ENCODE peak calls at places on chromosomes 3 and 15, in seven cellular contexts. One of them, this sample, is unnamed.

GRCh38 chr15:92322566-92323355 is 70.9 kb upstream of the ST8SIA2 start:
- DNase-seq in stimulated activated CD8-positive, alpha-beta memory T cell treated with anti-CD3 and anti-CD28 coated beads, Interleukin-15, amount 100 ng/mL, for 24 hours: no peak
- DNase-seq in hepatocyte: no peak
- DNase-seq in HT-29: no peak
- DNase-seq in right cardiac atrium: peak; percentile 49
- DNase-seq in nephron progenitor cell: no peak
- DNase-seq in stimulated activated naive B cell treated with anti-CD40 and anti-IgM and Interleukin-4, amounts not matched to agents 10 μg/mL and 1 μg/mL and 100 μg/mL, for 72 hours: no peak
- DNase-seq in this sample: no peak

GRCh38 chr3:179528786-179529185 is 33.9 kb upstream of the ACTL6A start:
- DNase-seq in hepatocyte: no peak
- DNase-seq in HT-29: no peak
- DNase-seq in stimulated activated naive B cell treated with anti-CD40 and anti-IgM and Interleukin-4, amounts not matched to agents 10 μg/mL and 1 μg/mL and 100 μg/mL, for 72 hours: no peak
- DNase-seq in nephron progenitor cell: no peak
- DNase-seq in stimulated activated CD8-positive, alpha-beta memory T cell treated with anti-CD3 and anti-CD28 coated beads, Interleukin-15, amount 100 ng/mL, for 24 hours: no peak
- DNase-seq in right cardiac atrium: no peak
- DNase-seq in this sample: no peak

GRCh38 chr15:70217246-70218160 is 119.8 kb upstream of the TLE3 start:
- DNase-seq in stimulated activated naive B cell treated with anti-CD40 and anti-IgM and Interleukin-4, amounts not matched to agents 10 μg/mL and 1 μg/mL and 100 μg/mL, for 72 hours: no peak
- DNase-seq in stimulated activated CD8-positive, alpha-beta memory T cell treated with anti-CD3 and anti-CD28 coated beads, Interleukin-15, amount 100 ng/mL, for 24 hours: no peak
- DNase-seq in nephron progenitor cell: no peak
- DNase-seq in HT-29: no peak
- DNase-seq in hepatocyte: no peak
- DNase-seq in right cardiac atrium: no peak
- DNase-seq in this sample: no peak

GRCh38 chr3:123739754-123740153 is 144.4 kb downstream of the MYLK start:
- DNase-seq in HT-29: no peak
- DNase-seq in stimulated activated CD8-positive, alpha-beta memory T cell treated with anti-CD3 and anti-CD28 coated beads, Interleukin-15, amount 100 ng/mL, for 24 hours: no peak
- DNase-seq in nephron progenitor cell: no peak
- DNase-seq in hepatocyte: no peak
- DNase-seq in stimulated activated naive B cell treated with anti-CD40 and anti-IgM and Interleukin-4, amounts not matched to agents 10 μg/mL and 1 μg/mL and 100 μg/mL, for 72 hours: no peak
- DNase-seq in right cardiac atrium: no peak
- DNase-seq in this sample: no peak

GRCh38 chr3:143581972-143582722 is 266.1 kb downstream of the SLC9A9 start:
- DNase-seq in stimulated activated naive B cell treated with anti-CD40 and anti-IgM and Interleukin-4, amounts not matched to agents 10 μg/mL and 1 μg/mL and 100 μg/mL, for 72 hours: no peak
- DNase-seq in HT-29: no peak
- DNase-seq in nephron progenitor cell: no peak
- DNase-seq in right cardiac atrium: no peak
- DNase-seq in hepatocyte: no peak
- DNase-seq in stimulated activated CD8-positive, alpha-beta memory T cell treated with anti-CD3 and anti-CD28 coated beads, Interleukin-15, amount 100 ng/mL, for 24 hours: no peak
- DNase-seq in this sample: no peak

GRCh38 chr15:67025719-67026118 is 39.7 kb upstream of the SMAD3 start:
- DNase-seq in hepatocyte: no peak
- DNase-seq in nephron progenitor cell: no peak
- DNase-seq in stimulated activated naive B cell treated with anti-CD40 and anti-IgM and Interleukin-4, amounts not matched to agents 10 μg/mL and 1 μg/mL and 100 μg/mL, for 72 hours: no peak
- DNase-seq in HT-29: peak; percentile 51
- DNase-seq in right cardiac atrium: peak; percentile 83
- DNase-seq in stimulated activated CD8-positive, alpha-beta memory T cell treated with anti-CD3 and anti-CD28 coated beads, Interleukin-15, amount 100 ng/mL, for 24 hours: no peak
- DNase-seq in this sample: peak; percentile 44

GRCh38 chr3:78221300-78221699 is 1181.4 kb downstream of the ROBO2 start:
- DNase-seq in HT-29: no peak
- DNase-seq in right cardiac atrium: no peak
- DNase-seq in stimulated activated CD8-positive, alpha-beta memory T cell treated with anti-CD3 and anti-CD28 coated beads, Interleukin-15, amount 100 ng/mL, for 24 hours: no peak
- DNase-seq in hepatocyte: no peak
- DNase-seq in stimulated activated naive B cell treated with anti-CD40 and anti-IgM and Interleukin-4, amounts not matched to agents 10 μg/mL and 1 μg/mL and 100 μg/mL, for 72 hours: no peak
- DNase-seq in nephron progenitor cell: no peak
- DNase-seq in this sample: no peak

GRCh38 chr3:38438421-38438820 is 15.3 kb upstream of the ACVR2B start:
- DNase-seq in stimulated activated CD8-positive, alpha-beta memory T cell treated with anti-CD3 and anti-CD28 coated beads, Interleukin-15, amount 100 ng/mL, for 24 hours: no peak
- DNase-seq in right cardiac atrium: no peak
- DNase-seq in stimulated activated naive B cell treated with anti-CD40 and anti-IgM and Interleukin-4, amounts not matched to agents 10 μg/mL and 1 μg/mL and 100 μg/mL, for 72 hours: no peak
- DNase-seq in nephron progenitor cell: no peak
- DNase-seq in hepatocyte: no peak
- DNase-seq in HT-29: no peak
- DNase-seq in this sample: no peak

GRCh38 chr15:93566777-93567176 is 477.8 kb upstream of the RGMA start:
- DNase-seq in HT-29: peak; percentile 8
- DNase-seq in right cardiac atrium: no peak
- DNase-seq in stimulated activated naive B cell treated with anti-CD40 and anti-IgM and Interleukin-4, amounts not matched to agents 10 μg/mL and 1 μg/mL and 100 μg/mL, for 72 hours: no peak
- DNase-seq in hepatocyte: peak; percentile 17
- DNase-seq in nephron progenitor cell: no peak
- DNase-seq in stimulated activated CD8-positive, alpha-beta memory T cell treated with anti-CD3 and anti-CD28 coated beads, Interleukin-15, amount 100 ng/mL, for 24 hours: no peak
- DNase-seq in this sample: no peak

GRCh38 chr15:40306908-40307307 is 827 bp downstream of the PLCB2 start:
- DNase-seq in nephron progenitor cell: no peak
- DNase-seq in stimulated activated naive B cell treated with anti-CD40 and anti-IgM and Interleukin-4, amounts not matched to agents 10 μg/mL and 1 μg/mL and 100 μg/mL, for 72 hours: no peak
- DNase-seq in stimulated activated CD8-positive, alpha-beta memory T cell treated with anti-CD3 and anti-CD28 coated beads, Interleukin-15, amount 100 ng/mL, for 24 hours: no peak
- DNase-seq in HT-29: no peak
- DNase-seq in right cardiac atrium: peak; percentile 42
- DNase-seq in hepatocyte: no peak
- DNase-seq in this sample: no peak

GRCh38 chr15:55917881-55918296 is 75.5 kb downstream of the NEDD4 start:
- DNase-seq in HT-29: peak; percentile 87
- DNase-seq in stimulated activated CD8-positive, alpha-beta memory T cell treated with anti-CD3 and anti-CD28 coated beads, Interleukin-15, amount 100 ng/mL, for 24 hours: no peak
- DNase-seq in right cardiac atrium: no peak
- DNase-seq in nephron progenitor cell: no peak
- DNase-seq in hepatocyte: peak; percentile 75
- DNase-seq in stimulated activated naive B cell treated with anti-CD40 and anti-IgM and Interleukin-4, amounts not matched to agents 10 μg/mL and 1 μg/mL and 100 μg/mL, for 72 hours: no peak
- DNase-seq in this sample: peak; percentile 54

GRCh38 chr3:156150434-156151066 is 30.2 kb downstream of the KCNAB1 start:
- DNase-seq in hepatocyte: peak; percentile 72
- DNase-seq in nephron progenitor cell: peak; percentile 55
- DNase-seq in stimulated activated naive B cell treated with anti-CD40 and anti-IgM and Interleukin-4, amounts not matched to agents 10 μg/mL and 1 μg/mL and 100 μg/mL, for 72 hours: no peak
- DNase-seq in HT-29: peak; percentile 67
- DNase-seq in right cardiac atrium: no peak
- DNase-seq in stimulated activated CD8-positive, alpha-beta memory T cell treated with anti-CD3 and anti-CD28 coated beads, Interleukin-15, amount 100 ng/mL, for 24 hours: no peak
- DNase-seq in this sample: peak; percentile 83

GRCh38 chr15:30992073-30992363 is 590 bp upstream of the MTMR10 start:
- DNase-seq in stimulated activated naive B cell treated with anti-CD40 and anti-IgM and Interleukin-4, amounts not matched to agents 10 μg/mL and 1 μg/mL and 100 μg/mL, for 72 hours: no peak
- DNase-seq in nephron progenitor cell: no peak
- DNase-seq in right cardiac atrium: no peak
- DNase-seq in stimulated activated CD8-positive, alpha-beta memory T cell treated with anti-CD3 and anti-CD28 coated beads, Interleukin-15, amount 100 ng/mL, for 24 hours: no peak
- DNase-seq in HT-29: peak; percentile 54
- DNase-seq in hepatocyte: no peak
- DNase-seq in this sample: no peak

GRCh38 chr3:30693470-30694120 is 87.2 kb downstream of the TGFBR2 start:
- DNase-seq in nephron progenitor cell: peak; percentile 33
- DNase-seq in stimulated activated CD8-positive, alpha-beta memory T cell treated with anti-CD3 and anti-CD28 coated beads, Interleukin-15, amount 100 ng/mL, for 24 hours: no peak
- DNase-seq in hepatocyte: peak; percentile 80
- DNase-seq in right cardiac atrium: peak; percentile 71
- DNase-seq in HT-29: peak; percentile 71
- DNase-seq in stimulated activated naive B cell treated with anti-CD40 and anti-IgM and Interleukin-4, amounts not matched to agents 10 μg/mL and 1 μg/mL and 100 μg/mL, for 72 hours: peak; percentile 28
- DNase-seq in this sample: peak; percentile 87

GRCh38 chr3:12155833-12156232 is 2.9 kb downstream of the TIMP4 start:
- DNase-seq in stimulated activated naive B cell treated with anti-CD40 and anti-IgM and Interleukin-4, amounts not matched to agents 10 μg/mL and 1 μg/mL and 100 μg/mL, for 72 hours: no peak
- DNase-seq in stimulated activated CD8-positive, alpha-beta memory T cell treated with anti-CD3 and anti-CD28 coated beads, Interleukin-15, amount 100 ng/mL, for 24 hours: no peak
- DNase-seq in hepatocyte: peak; percentile 77
- DNase-seq in HT-29: peak; percentile 38
- DNase-seq in nephron progenitor cell: no peak
- DNase-seq in right cardiac atrium: no peak
- DNase-seq in this sample: no peak

GRCh38 chr3:194773216-194773615 is 87.5 kb downstream of the FAM43A start:
- DNase-seq in HT-29: peak; percentile 11
- DNase-seq in hepatocyte: no peak
- DNase-seq in nephron progenitor cell: no peak
- DNase-seq in right cardiac atrium: peak; percentile 80
- DNase-seq in stimulated activated CD8-positive, alpha-beta memory T cell treated with anti-CD3 and anti-CD28 coated beads, Interleukin-15, amount 100 ng/mL, for 24 hours: no peak
- DNase-seq in stimulated activated naive B cell treated with anti-CD40 and anti-IgM and Interleukin-4, amounts not matched to agents 10 μg/mL and 1 μg/mL and 100 μg/mL, for 72 hours: no peak
- DNase-seq in this sample: no peak

GRCh38 chr15:29364429-29365078 is 94.9 kb upstream of the NSMCE3 start:
- DNase-seq in stimulated activated CD8-positive, alpha-beta memory T cell treated with anti-CD3 and anti-CD28 coated beads, Interleukin-15, amount 100 ng/mL, for 24 hours: no peak
- DNase-seq in nephron progenitor cell: no peak
- DNase-seq in HT-29: peak; percentile 29
- DNase-seq in right cardiac atrium: no peak
- DNase-seq in stimulated activated naive B cell treated with anti-CD40 and anti-IgM and Interleukin-4, amounts not matched to agents 10 μg/mL and 1 μg/mL and 100 μg/mL, for 72 hours: no peak
- DNase-seq in hepatocyte: no peak
- DNase-seq in this sample: no peak

GRCh38 chr3:196740476-196741400 is 1.1 kb downstream of the PAK2 start:
- DNase-seq in stimulated activated naive B cell treated with anti-CD40 and anti-IgM and Interleukin-4, amounts not matched to agents 10 μg/mL and 1 μg/mL and 100 μg/mL, for 72 hours: no peak
- DNase-seq in stimulated activated CD8-positive, alpha-beta memory T cell treated with anti-CD3 and anti-CD28 coated beads, Interleukin-15, amount 100 ng/mL, for 24 hours: no peak
- DNase-seq in nephron progenitor cell: peak; percentile 42
- DNase-seq in HT-29: peak; percentile 71
- DNase-seq in hepatocyte: peak; percentile 45
- DNase-seq in right cardiac atrium: peak; percentile 59
- DNase-seq in this sample: peak; percentile 54

GRCh38 chr3:81974754-81975153 is 213.3 kb upstream of the GBE1 start:
- DNase-seq in stimulated activated naive B cell treated with anti-CD40 and anti-IgM and Interleukin-4, amounts not matched to agents 10 μg/mL and 1 μg/mL and 100 μg/mL, for 72 hours: no peak
- DNase-seq in stimulated activated CD8-positive, alpha-beta memory T cell treated with anti-CD3 and anti-CD28 coated beads, Interleukin-15, amount 100 ng/mL, for 24 hours: no peak
- DNase-seq in HT-29: no peak
- DNase-seq in right cardiac atrium: no peak
- DNase-seq in nephron progenitor cell: no peak
- DNase-seq in hepatocyte: no peak
- DNase-seq in this sample: no peak

GRCh38 chr15:55914446-55914845 is 79.0 kb downstream of the NEDD4 start:
- DNase-seq in hepatocyte: no peak
- DNase-seq in stimulated activated naive B cell treated with anti-CD40 and anti-IgM and Interleukin-4, amounts not matched to agents 10 μg/mL and 1 μg/mL and 100 μg/mL, for 72 hours: no peak
- DNase-seq in right cardiac atrium: no peak
- DNase-seq in HT-29: no peak
- DNase-seq in nephron progenitor cell: no peak
- DNase-seq in stimulated activated CD8-positive, alpha-beta memory T cell treated with anti-CD3 and anti-CD28 coated beads, Interleukin-15, amount 100 ng/mL, for 24 hours: no peak
- DNase-seq in this sample: no peak

GRCh38 chr3:48405343-48405881 is 24.5 kb downstream of the PLXNB1 start:
- DNase-seq in right cardiac atrium: peak; percentile 30
- DNase-seq in hepatocyte: no peak
- DNase-seq in stimulated activated CD8-positive, alpha-beta memory T cell treated with anti-CD3 and anti-CD28 coated beads, Interleukin-15, amount 100 ng/mL, for 24 hours: no peak
- DNase-seq in stimulated activated naive B cell treated with anti-CD40 and anti-IgM and Interleukin-4, amounts not matched to agents 10 μg/mL and 1 μg/mL and 100 μg/mL, for 72 hours: no peak
- DNase-seq in nephron progenitor cell: no peak
- DNase-seq in HT-29: no peak
- DNase-seq in this sample: no peak

GRCh38 chr3:125643127-125643526 is 47.8 kb upstream of the OSBPL11 start:
- DNase-seq in right cardiac atrium: no peak
- DNase-seq in stimulated activated CD8-positive, alpha-beta memory T cell treated with anti-CD3 and anti-CD28 coated beads, Interleukin-15, amount 100 ng/mL, for 24 hours: no peak
- DNase-seq in HT-29: no peak
- DNase-seq in nephron progenitor cell: no peak
- DNase-seq in hepatocyte: no peak
- DNase-seq in stimulated activated naive B cell treated with anti-CD40 and anti-IgM and Interleukin-4, amounts not matched to agents 10 μg/mL and 1 μg/mL and 100 μg/mL, for 72 hours: no peak
- DNase-seq in this sample: peak; percentile 94

GRCh38 chr3:38157117-38157516 is 8.2 kb upstream of the OXSR1 start:
- DNase-seq in hepatocyte: no peak
- DNase-seq in right cardiac atrium: no peak
- DNase-seq in nephron progenitor cell: no peak
- DNase-seq in stimulated activated CD8-positive, alpha-beta memory T cell treated with anti-CD3 and anti-CD28 coated beads, Interleukin-15, amount 100 ng/mL, for 24 hours: no peak
- DNase-seq in HT-29: no peak
- DNase-seq in stimulated activated naive B cell treated with anti-CD40 and anti-IgM and Interleukin-4, amounts not matched to agents 10 μg/mL and 1 μg/mL and 100 μg/mL, for 72 hours: no peak
- DNase-seq in this sample: no peak

GRCh38 chr3:114674041-114674440 is 380.2 kb downstream of the TIGIT start:
- DNase-seq in hepatocyte: no peak
- DNase-seq in nephron progenitor cell: no peak
- DNase-seq in HT-29: no peak
- DNase-seq in right cardiac atrium: no peak
- DNase-seq in stimulated activated naive B cell treated with anti-CD40 and anti-IgM and Interleukin-4, amounts not matched to agents 10 μg/mL and 1 μg/mL and 100 μg/mL, for 72 hours: no peak
- DNase-seq in stimulated activated CD8-positive, alpha-beta memory T cell treated with anti-CD3 and anti-CD28 coated beads, Interleukin-15, amount 100 ng/mL, for 24 hours: no peak
- DNase-seq in this sample: no peak

GRCh38 chr15:66233487-66234415 is 19.8 kb downstream of the MEGF11 start:
- DNase-seq in stimulated activated naive B cell treated with anti-CD40 and anti-IgM and Interleukin-4, amounts not matched to agents 10 μg/mL and 1 μg/mL and 100 μg/mL, for 72 hours: no peak
- DNase-seq in HT-29: no peak
- DNase-seq in stimulated activated CD8-positive, alpha-beta memory T cell treated with anti-CD3 and anti-CD28 coated beads, Interleukin-15, amount 100 ng/mL, for 24 hours: no peak
- DNase-seq in right cardiac atrium: no peak
- DNase-seq in hepatocyte: no peak
- DNase-seq in nephron progenitor cell: no peak
- DNase-seq in this sample: no peak

GRCh38 chr3:114376516-114376915 is 82.7 kb downstream of the TIGIT start:
- DNase-seq in right cardiac atrium: no peak
- DNase-seq in nephron progenitor cell: no peak
- DNase-seq in stimulated activated naive B cell treated with anti-CD40 and anti-IgM and Interleukin-4, amounts not matched to agents 10 μg/mL and 1 μg/mL and 100 μg/mL, for 72 hours: no peak
- DNase-seq in hepatocyte: no peak
- DNase-seq in stimulated activated CD8-positive, alpha-beta memory T cell treated with anti-CD3 and anti-CD28 coated beads, Interleukin-15, amount 100 ng/mL, for 24 hours: no peak
- DNase-seq in HT-29: no peak
- DNase-seq in this sample: no peak

GRCh38 chr3:165669502-165669901 is 167.7 kb downstream of the BCHE start:
- DNase-seq in hepatocyte: no peak
- DNase-seq in right cardiac atrium: no peak
- DNase-seq in HT-29: no peak
- DNase-seq in nephron progenitor cell: no peak
- DNase-seq in stimulated activated CD8-positive, alpha-beta memory T cell treated with anti-CD3 and anti-CD28 coated beads, Interleukin-15, amount 100 ng/mL, for 24 hours: no peak
- DNase-seq in stimulated activated naive B cell treated with anti-CD40 and anti-IgM and Interleukin-4, amounts not matched to agents 10 μg/mL and 1 μg/mL and 100 μg/mL, for 72 hours: no peak
- DNase-seq in this sample: no peak

GRCh38 chr3:197528190-197528589 is 27.6 kb downstream of the BDH1 start:
- DNase-seq in HT-29: no peak
- DNase-seq in stimulated activated naive B cell treated with anti-CD40 and anti-IgM and Interleukin-4, amounts not matched to agents 10 μg/mL and 1 μg/mL and 100 μg/mL, for 72 hours: no peak
- DNase-seq in stimulated activated CD8-positive, alpha-beta memory T cell treated with anti-CD3 and anti-CD28 coated beads, Interleukin-15, amount 100 ng/mL, for 24 hours: no peak
- DNase-seq in nephron progenitor cell: no peak
- DNase-seq in right cardiac atrium: no peak
- DNase-seq in hepatocyte: no peak
- DNase-seq in this sample: no peak

GRCh38 chr3:182445576-182445975 is 347.7 kb upstream of the ATP11B start:
- DNase-seq in right cardiac atrium: no peak
- DNase-seq in HT-29: no peak
- DNase-seq in hepatocyte: no peak
- DNase-seq in nephron progenitor cell: no peak
- DNase-seq in stimulated activated CD8-positive, alpha-beta memory T cell treated with anti-CD3 and anti-CD28 coated beads, Interleukin-15, amount 100 ng/mL, for 24 hours: no peak
- DNase-seq in stimulated activated naive B cell treated with anti-CD40 and anti-IgM and Interleukin-4, amounts not matched to agents 10 μg/mL and 1 μg/mL and 100 μg/mL, for 72 hours: no peak
- DNase-seq in this sample: no peak

GRCh38 chr3:30628931-30629590 is 22.7 kb downstream of the TGFBR2 start:
- DNase-seq in HT-29: no peak
- DNase-seq in stimulated activated naive B cell treated with anti-CD40 and anti-IgM and Interleukin-4, amounts not matched to agents 10 μg/mL and 1 μg/mL and 100 μg/mL, for 72 hours: no peak
- DNase-seq in right cardiac atrium: no peak
- DNase-seq in nephron progenitor cell: no peak
- DNase-seq in stimulated activated CD8-positive, alpha-beta memory T cell treated with anti-CD3 and anti-CD28 coated beads, Interleukin-15, amount 100 ng/mL, for 24 hours: no peak
- DNase-seq in hepatocyte: peak; percentile 18
- DNase-seq in this sample: peak; percentile 20

GRCh38 chr3:157785071-157785826 is 282.0 kb upstream of the VEPH1 start:
- DNase-seq in stimulated activated CD8-positive, alpha-beta memory T cell treated with anti-CD3 and anti-CD28 coated beads, Interleukin-15, amount 100 ng/mL, for 24 hours: no peak
- DNase-seq in hepatocyte: peak; percentile 54
- DNase-seq in HT-29: peak; percentile 13
- DNase-seq in nephron progenitor cell: peak; percentile 8
- DNase-seq in stimulated activated naive B cell treated with anti-CD40 and anti-IgM and Interleukin-4, amounts not matched to agents 10 μg/mL and 1 μg/mL and 100 μg/mL, for 72 hours: no peak
- DNase-seq in right cardiac atrium: no peak
- DNase-seq in this sample: no peak

GRCh38 chr3:127392146-127392470 is 104.3 kb upstream of the PRR20G start:
- DNase-seq in nephron progenitor cell: no peak
- DNase-seq in stimulated activated CD8-positive, alpha-beta memory T cell treated with anti-CD3 and anti-CD28 coated beads, Interleukin-15, amount 100 ng/mL, for 24 hours: no peak
- DNase-seq in HT-29: no peak
- DNase-seq in hepatocyte: no peak
- DNase-seq in right cardiac atrium: no peak
- DNase-seq in stimulated activated naive B cell treated with anti-CD40 and anti-IgM and Interleukin-4, amounts not matched to agents 10 μg/mL and 1 μg/mL and 100 μg/mL, for 72 hours: no peak
- DNase-seq in this sample: no peak

GRCh38 chr3:31562525-31562924 is 29.8 kb downstream of the STT3B start:
- DNase-seq in hepatocyte: no peak
- DNase-seq in right cardiac atrium: peak; percentile 35
- DNase-seq in HT-29: no peak
- DNase-seq in stimulated activated naive B cell treated with anti-CD40 and anti-IgM and Interleukin-4, amounts not matched to agents 10 μg/mL and 1 μg/mL and 100 μg/mL, for 72 hours: no peak
- DNase-seq in stimulated activated CD8-positive, alpha-beta memory T cell treated with anti-CD3 and anti-CD28 coated beads, Interleukin-15, amount 100 ng/mL, for 24 hours: no peak
- DNase-seq in nephron progenitor cell: peak; percentile 15
- DNase-seq in this sample: no peak

GRCh38 chr15:63482874-63483323 is 21.5 kb upstream of the USP3 start:
- DNase-seq in hepatocyte: no peak
- DNase-seq in right cardiac atrium: no peak
- DNase-seq in stimulated activated naive B cell treated with anti-CD40 and anti-IgM and Interleukin-4, amounts not matched to agents 10 μg/mL and 1 μg/mL and 100 μg/mL, for 72 hours: no peak
- DNase-seq in stimulated activated CD8-positive, alpha-beta memory T cell treated with anti-CD3 and anti-CD28 coated beads, Interleukin-15, amount 100 ng/mL, for 24 hours: no peak
- DNase-seq in HT-29: no peak
- DNase-seq in nephron progenitor cell: no peak
- DNase-seq in this sample: no peak

GRCh38 chr15:98948456-98948855 is 59.1 kb downstream of the PGPEP1L start:
- DNase-seq in hepatocyte: no peak
- DNase-seq in stimulated activated CD8-positive, alpha-beta memory T cell treated with anti-CD3 and anti-CD28 coated beads, Interleukin-15, amount 100 ng/mL, for 24 hours: no peak
- DNase-seq in HT-29: no peak
- DNase-seq in nephron progenitor cell: no peak
- DNase-seq in right cardiac atrium: no peak
- DNase-seq in stimulated activated naive B cell treated with anti-CD40 and anti-IgM and Interleukin-4, amounts not matched to agents 10 μg/mL and 1 μg/mL and 100 μg/mL, for 72 hours: no peak
- DNase-seq in this sample: no peak

This sample was measured in left kidney.